ENCODE peak calls at places on chromosome 12, in ten cellular contexts. X is H9, R is tibial nerve, N is hepatocyte, F is fibroblast of the aortic adventitia, L is cardiac muscle cell, K is endothelial cell, V is A549, J is GM13976, U is heart left ventricle. S is an unnamed sample.

GRCh38 chr12:27343255-27344000 is 10.8 kb downstream of the BMAL2 start:
- DNase-seq in X (no peak), R (no peak), N (peak), F (peak), L (peak), K (no peak), V (peak), J (no peak), U (no peak), S (peak)

GRCh38 chr12:109053382-109054123 is 1.2 kb downstream of the USP30 start:
- DNase-seq in X (no peak), R (no peak), N (no peak), F (peak), L (peak), K (no peak), V (no peak), J (peak), U (no peak), S (peak)

GRCh38 chr12:87756111-87756510 is 273.1 kb downstream of the C12orf50 start:
- DNase-seq in X (no peak), R (no peak), N (peak), F (peak), L (peak), K (no peak), V (peak), J (no peak), U (no peak), S (peak)

GRCh38 chr12:111274820-111275219 is 94.1 kb downstream of the PHETA1 start:
- DNase-seq in X (no peak), R (no peak), N (no peak), F (no peak), L (no peak), K (no peak), V (peak), J (no peak), U (no peak), S (peak)

GRCh38 chr12:28998662-28999120 is 150.4 kb upstream of the FAR2 start:
- DNase-seq in X (no peak), R (no peak), N (peak), F (peak), L (peak), K (peak), V (peak), J (peak), U (no peak), S (peak)

GRCh38 chr12:129532707-129533499 is 370.9 kb downstream of the TMEM132D start:
- DNase-seq in X (peak), R (no peak), N (no peak), F (no peak), L (no peak), K (no peak), V (no peak), J (no peak), U (no peak), S (no peak)

GRCh38 chr12:57621497-57622292 is 10.5 kb downstream of the ARHGEF25 start:
- DNase-seq in X (peak), R (no peak), N (peak), F (peak), L (peak), K (peak), V (peak), J (peak), U (peak), S (peak)

GRCh38 chr12:124613151-124613585 is 45.8 kb upstream of the NCOR2 start:
- DNase-seq in X (no peak), R (no peak), N (peak), F (peak), L (peak), K (no peak), V (no peak), J (no peak), U (no peak), S (peak)

GRCh38 chr12:43942379-43942778 is 106.5 kb downstream of the TMEM117 start:
- DNase-seq in X (no peak), R (no peak), N (no peak), F (peak), L (no peak), K (no peak), V (no peak), J (no peak), U (no peak), S (no peak)

GRCh38 chr12:272942-273906 is 10.6 kb upstream of the SLC6A13 start:
- DNase-seq in X (no peak), R (no peak), N (no peak), F (no peak), L (no peak), K (no peak), V (no peak), J (no peak), U (no peak), S (no peak)

GRCh38 chr12:52984136-52984535 is 22.1 kb upstream of the EIF4B start:
- DNase-seq in X (no peak), R (no peak), N (no peak), F (no peak), L (no peak), K (no peak), V (no peak), J (no peak), U (no peak), S (no peak)

GRCh38 chr12:27024291-27024690 is 1.9 kb downstream of the MED21 start:
- DNase-seq in X (no peak), R (no peak), N (no peak), F (peak), L (peak), K (no peak), V (no peak), J (no peak), U (no peak), S (peak)

GRCh38 chr12:112549031-112549430 is 130.3 kb downstream of the PTPN11 start:
- DNase-seq in X (no peak), R (no peak), N (no peak), F (no peak), L (no peak), K (no peak), V (no peak), J (no peak), U (no peak), S (no peak)

GRCh38 chr12:107372229-107372658 is 278.9 kb upstream of the CRY1 start:
- DNase-seq in X (no peak), R (no peak), N (no peak), F (peak), L (peak), K (no peak), V (no peak), J (no peak), U (no peak), S (peak)

DNA sequence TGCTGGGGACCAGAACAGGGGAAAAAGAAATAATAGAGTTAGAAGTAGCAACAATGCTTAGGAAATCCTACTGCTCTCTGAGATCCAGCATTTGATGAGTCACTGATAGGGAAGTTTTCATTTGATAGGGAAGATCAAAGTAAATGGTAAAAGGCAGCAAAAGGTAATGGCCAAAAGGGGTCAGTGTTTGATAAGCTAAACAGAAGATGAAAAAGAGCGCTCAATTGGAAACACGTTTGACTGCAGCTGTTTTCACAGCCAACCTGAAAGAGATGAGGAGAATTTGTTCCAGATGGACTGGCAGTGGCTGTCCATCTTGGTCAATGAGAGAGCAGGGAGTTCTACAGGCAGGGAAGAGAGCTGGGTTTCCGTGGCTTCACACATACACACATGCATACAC is 264.2 kb downstream of the TMEM132C start:
- DNase-seq in X (no peak), R (no peak), N (peak), F (no peak), L (no peak), K (no peak), V (no peak), J (no peak), U (no peak), S (no peak)
- TF ChIP-seq CTCF in X (peak), R (no peak), N (peak), F (no peak), L (no peak), K (no peak), V (no peak), J (no peak), U (no peak), S (no peak)

GRCh38 chr12:6311822-6312528 is 1.5 kb downstream of the PLEKHG6 start:
- DNase-seq in X (no peak), R (no peak), N (peak), F (no peak), L (no peak), K (no peak), V (no peak), J (no peak), U (no peak), S (no peak)
- TF ChIP-seq CTCF in X (no peak), R (no peak), N (no peak), F (no peak), L (no peak), K (no peak), V (no peak), J (no peak), U (no peak), S (no peak)

GRCh38 chr12:48999371-49000131 is at the start of gene DDN:
- DNase-seq in X (peak), R (no peak), N (peak), F (no peak), L (peak), K (no peak), V (no peak), J (peak), U (no peak), S (peak)
- TF ChIP-seq CTCF in X (peak), R (no peak), N (no peak), F (no peak), L (no peak), K (no peak), V (no peak), J (no peak), U (no peak), S (no peak)

GRCh38 chr12:118034429-118035193 is 18.1 kb downstream of the RFC5 start:
- DNase-seq in X (peak), R (no peak), N (peak), F (peak), L (peak), K (peak), V (no peak), J (no peak), U (no peak), S (peak)
- TF ChIP-seq CTCF in X (peak), R (peak), N (peak), F (peak), L (peak), K (no peak), V (peak), J (peak), U (peak), S (peak)

DNA sequence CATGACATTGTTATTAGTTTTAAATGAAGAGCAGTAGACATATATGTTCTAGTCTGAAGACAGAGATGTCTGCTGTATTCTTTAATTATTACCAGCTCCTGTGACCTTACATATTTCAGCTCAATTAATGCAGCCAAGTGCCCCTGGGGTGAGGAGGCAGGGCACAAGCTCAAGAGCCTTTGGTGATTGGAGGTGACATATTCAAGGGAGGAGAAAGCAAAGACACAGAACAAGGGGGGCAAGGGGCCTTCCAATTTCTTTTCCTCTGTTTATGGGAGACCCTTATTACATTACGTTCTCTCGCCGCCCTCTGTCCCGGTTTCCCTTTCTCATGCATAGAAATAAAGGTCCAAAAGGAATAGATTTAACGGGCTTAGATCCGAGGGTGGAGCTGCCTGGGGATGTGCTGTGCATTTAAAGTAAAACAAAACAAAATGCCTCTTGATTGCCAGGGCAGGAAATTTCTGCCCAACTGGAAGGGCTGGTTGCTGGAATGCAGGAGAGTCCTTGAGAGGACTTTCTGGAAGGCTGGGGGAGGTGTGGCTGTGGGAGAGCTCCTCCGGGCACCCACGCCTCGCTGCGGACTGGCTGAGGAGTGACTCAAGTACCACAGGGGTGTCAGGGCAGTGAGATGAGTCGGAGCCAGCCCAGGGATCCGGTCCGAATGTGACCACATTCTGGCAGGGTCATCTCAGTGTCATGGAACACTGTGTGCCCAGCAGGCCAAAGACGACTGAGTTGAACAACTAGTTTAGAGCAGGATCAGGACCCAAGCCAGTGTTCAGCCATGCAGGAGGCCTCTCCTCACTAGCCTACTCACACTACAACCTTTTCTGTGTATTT is 32.1 kb upstream of the GSG1 start:
- DNase-seq in X (peak), R (no peak), N (peak), F (peak), L (peak), K (no peak), V (no peak), J (no peak), U (no peak), S (peak)
- TF ChIP-seq CTCF in X (no peak), R (no peak), N (no peak), F (peak), L (peak), K (no peak), V (no peak), J (no peak), U (no peak), S (no peak)

GRCh38 chr12:56614627-56615026 is 15.5 kb downstream of the BAZ2A start:
- DNase-seq in X (no peak), R (no peak), N (no peak), F (no peak), L (no peak), K (no peak), V (no peak), J (no peak), U (no peak), S (no peak)

GRCh38 chr12:56616924-56617323 is 13.2 kb downstream of the BAZ2A start:
- DNase-seq in X (no peak), R (no peak), N (no peak), F (no peak), L (no peak), K (no peak), V (no peak), J (no peak), U (no peak), S (no peak)

DNA sequence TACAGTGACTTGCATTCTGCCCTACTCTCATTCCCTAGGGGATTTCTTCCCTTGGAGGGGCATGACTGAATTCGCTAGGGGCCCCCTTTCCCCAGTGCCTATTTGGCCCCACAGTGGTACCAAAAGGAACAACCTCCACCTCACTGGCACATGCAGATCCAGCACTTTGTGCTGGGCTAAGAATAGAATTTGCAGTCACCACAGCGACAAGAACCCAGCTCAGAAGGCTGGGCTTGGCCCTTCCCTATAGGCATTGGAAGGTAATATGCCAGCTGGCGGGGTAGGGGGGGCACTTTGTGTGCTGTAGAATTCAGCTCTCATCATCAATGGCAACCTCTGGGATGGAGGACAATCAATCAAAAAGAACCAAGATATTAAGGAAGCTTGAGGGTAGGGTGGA is 13.9 kb downstream of the BAZ2A start:
- DNase-seq in X (no peak), R (no peak), N (no peak), F (no peak), L (no peak), K (no peak), V (no peak), J (no peak), U (peak), S (no peak)
- TF ChIP-seq CTCF in X (no peak), R (no peak), N (no peak), F (no peak), L (no peak), K (no peak), V (no peak), J (no peak), U (no peak), S (no peak)

S was measured in cardiac fibroblast.